ENCODE peak calls at places on chromosomes 11 and 22, in seven cellular contexts. G is AG08395; J is right cardiac atrium; T is NCI-H1092 treated with DMSO at 0.1 percent for 48 hours; D is EL; W is neural progenitor cell; Q is activated T-cell treated with anti-CD3 and anti-CD28 coated beads, Interleukin-2, amount 50 U/mL, for 24 hours. C is an unnamed sample.

GRCh38 chr11:61480936-61481335 is 27.6 kb upstream of the LRRC10B start:
- DNase-seq in T (peak), D (no peak), Q (no peak), J (no peak), W (peak), G (no peak), C (peak)

GRCh38 chr11:76206327-76207081 is at the start of gene WNT11:
- DNase-seq in D (peak), J (peak), G (no peak), W (peak), Q (peak), T (peak), C (peak)

GRCh38 chr11:47669856-47670255 is 27.5 kb upstream of the MTCH2 start:
- DNase-seq in T (no peak), D (no peak), Q (no peak), W (no peak), J (no peak), G (no peak), C (no peak)

GRCh38 chr11:68381716-68382115 is 69.3 kb downstream of the LRP5 start:
- DNase-seq in T (no peak), Q (no peak), G (no peak), J (peak), D (no peak), W (no peak), C (no peak)

GRCh38 chr11:134742228-134742612 is 330.2 kb upstream of the B3GAT1 start:
- DNase-seq in T (no peak), W (no peak), D (no peak), G (no peak), Q (no peak), J (no peak), C (no peak)

GRCh38 chr22:44815099-44816070 is 63.0 kb downstream of the ARHGAP8 start:
- DNase-seq in T (no peak), W (no peak), J (no peak), Q (no peak), G (no peak), D (no peak), C (no peak)

GRCh38 chr11:2376751-2377451 is at the start of gene CD81:
- DNase-seq in Q (peak), G (peak), D (peak), W (peak), T (peak), J (peak), C (no peak)

GRCh38 chr11:130999992-131000770 is 83.9 kb upstream of the SNX19 start:
- DNase-seq in D (peak), T (no peak), Q (no peak), J (no peak), G (peak), W (no peak), C (no peak)

GRCh38 chr11:28347351-28347750 is 239.2 kb downstream of the METTL15 start:
- DNase-seq in W (no peak), T (no peak), D (peak), G (no peak), Q (no peak), J (no peak), C (no peak)

C was measured in GM23338.